ENCODE peak calls at places on chromosomes 1 and 21, in four cellular contexts. N, J, T and X are unnamed samples.

GRCh38 chr1:199123615-199124014 is 484.8 kb downstream of the PTPRC start:
- DNase-seq in N (no peak), J (no peak), T (no peak), X (no peak)

GRCh38 chr1:60970081-60970509 is 112.3 kb upstream of the NFIA start:
- DNase-seq in N (peak; percentile 24), J (peak; percentile 55), T (no peak), X (peak; percentile 62)

GRCh38 chr1:193069748-193070394 is 10.5 kb downstream of the RO60 start:
- DNase-seq in N (no peak), J (peak; percentile 63), T (no peak), X (peak; percentile 68)

GRCh38 chr1:1203561-1204424 is 2.6 kb downstream of the TNFRSF18 start:
- DNase-seq in N (no peak), J (no peak), T (no peak), X (no peak)

GRCh38 chr1:37629008-37629407 is 5.7 kb downstream of the RSPO1 start:
- DNase-seq in N (no peak), J (no peak), T (no peak), X (no peak)

GRCh38 chr1:159921251-159921650 is 4.1 kb downstream of the TAGLN2 start:
- DNase-seq in N (no peak), J (no peak), T (peak; percentile 69), X (no peak)

GRCh38 chr1:31878018-31878417 is 60.1 kb downstream of the PTP4A2 start:
- DNase-seq in N (no peak), J (no peak), T (no peak), X (no peak)

GRCh38 chr21:25191141-25191540 is 416.1 kb downstream of the MRPL39 start:
- DNase-seq in N (no peak), J (no peak), T (peak; percentile 65), X (no peak)

GRCh38 chr1:151988405-151988851 is 5.2 kb downstream of the S100A10 start:
- DNase-seq in N (no peak), J (peak; percentile 39), T (no peak), X (no peak)

GRCh38 chr1:156627313-156627880 is 8.2 kb downstream of the HAPLN2 start:
- DNase-seq in N (peak; percentile 58), J (peak; percentile 53), T (no peak), X (peak; percentile 56)

GRCh38 chr1:180745098-180745497 is 113.3 kb downstream of the XPR1 start:
- DNase-seq in N (no peak), J (no peak), T (no peak), X (no peak)

GRCh38 chr1:29379438-29380073 is 143.2 kb downstream of the PTPRU start:
- DNase-seq in N (peak; percentile 53), J (peak; percentile 63), T (peak; percentile 2), X (peak; percentile 74)

GRCh38 chr1:47232187-47232874 is at the start of gene TAL1:
- DNase-seq in N (no peak), J (peak; percentile 96), T (no peak), X (no peak)

GRCh38 chr1:233443040-233443439 is 115.5 kb downstream of the MAP3K21 start:
- DNase-seq in N (no peak), J (no peak), T (no peak), X (no peak)

GRCh38 chr1:21220815-21221214 is 44.1 kb upstream of the EIF4G3 start:
- DNase-seq in N (no peak), J (no peak), T (no peak), X (no peak)

GRCh38 chr1:68321084-68321685 is 88.9 kb upstream of the WLS start:
- DNase-seq in N (peak; percentile 50), J (peak; percentile 35), T (no peak), X (peak; percentile 80)

GRCh38 chr1:209416009-209416408 is 167.5 kb upstream of the CAMK1G start:
- DNase-seq in N (no peak), J (no peak), T (no peak), X (no peak)

GRCh38 chr1:869499-870244 is 54.1 kb upstream of the SAMD11 start:
- DNase-seq in N (peak; percentile 9), J (peak; percentile 83), T (no peak), X (peak; percentile 78)

GRCh38 chr1:178126261-178126660 is 32.4 kb downstream of the RASAL2 start:
- DNase-seq in N (peak; percentile 8), J (no peak), T (no peak), X (no peak)

GRCh38 chr1:3731951-3732746 is 20.1 kb upstream of the CCDC27 start:
- DNase-seq in N (no peak), J (no peak), T (no peak), X (no peak)
- TF ChIP-seq BHLHE40 in N (no peak), J (no peak), T (no peak), X (no peak)

DNA sequence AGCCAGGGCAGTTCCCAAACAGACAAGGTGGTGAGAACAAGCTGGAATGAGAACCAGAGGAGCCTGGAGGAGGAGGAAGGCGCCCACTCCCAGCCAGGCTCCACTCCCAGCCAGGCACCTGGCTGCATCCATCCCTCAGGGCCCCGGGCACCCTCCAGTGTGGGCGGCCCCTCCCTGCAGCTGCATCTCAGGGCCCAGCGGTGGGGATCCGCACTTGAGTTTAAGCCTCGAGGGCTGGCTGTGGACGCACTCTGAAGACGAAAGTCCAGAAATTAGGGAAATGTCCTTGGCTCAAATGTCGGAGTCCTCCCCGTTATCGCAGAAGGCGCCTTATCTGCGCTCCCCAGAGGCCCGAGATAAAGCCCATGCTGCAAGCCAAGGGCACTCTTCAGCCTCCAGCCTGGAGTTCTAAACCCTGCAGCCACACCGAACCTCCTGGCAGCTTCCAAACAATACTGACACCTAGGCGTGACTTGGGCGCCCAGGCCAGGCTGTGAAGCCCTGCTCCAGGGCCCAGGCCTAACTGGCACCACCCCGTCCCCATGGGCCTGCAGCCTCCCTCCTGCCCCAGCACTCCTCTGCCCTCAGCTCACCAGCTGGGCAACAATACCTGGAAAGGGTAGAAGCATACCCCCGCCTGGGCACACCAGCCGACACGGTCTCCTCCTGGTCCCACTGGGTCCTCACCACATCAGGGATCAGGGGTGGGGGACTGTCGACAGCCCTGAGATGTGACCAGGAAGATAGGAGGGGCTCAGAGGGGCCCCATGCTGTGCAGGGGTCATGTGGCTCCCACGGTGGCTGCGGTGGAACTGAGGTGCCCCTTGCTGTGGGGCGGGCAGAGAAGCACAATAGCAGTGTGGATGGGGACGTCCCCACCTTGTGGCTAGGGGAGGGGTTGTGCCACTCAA is 184.8 kb upstream of the VAMP3 start:
- DNase-seq in N (no peak), J (peak; percentile 26), T (no peak), X (no peak)
- TF ChIP-seq FOXM1 in N (no peak), J (no peak), T (no peak), X (no peak)

GRCh38 chr1:91511386-91511785 is 10.7 kb downstream of the CDC7 start:
- DNase-seq in N (peak; percentile 35), J (peak; percentile 15), T (no peak), X (peak; percentile 27)
- TF ChIP-seq BHLHE40 in N (no peak), J (no peak), T (no peak), X (no peak)

GRCh38 chr1:14949270-14949835 is 204.2 kb upstream of the TMEM51 start:
- DNase-seq in N (no peak), J (no peak), T (no peak), X (no peak)

GRCh38 chr1:14946011-14946359 is 207.6 kb upstream of the TMEM51 start:
- DNase-seq in N (no peak), J (no peak), T (no peak), X (no peak)

GRCh38 chr1:14948112-14948652 is 205.4 kb upstream of the TMEM51 start:
- DNase-seq in N (no peak), J (no peak), T (no peak), X (no peak)

GRCh38 chr1:14946567-14947285 is 206.8 kb upstream of the TMEM51 start:
- DNase-seq in N (no peak), J (no peak), T (no peak), X (no peak)

GRCh38 chr1:14947421-14947820 is 206.1 kb upstream of the TMEM51 start:
- DNase-seq in N (no peak), J (no peak), T (no peak), X (no peak)
- TF ChIP-seq FOXM1 in N (no peak), J (no peak), T (no peak), X (no peak)

GRCh38 chr1:231196728-231197127 is 34.9 kb downstream of the TRIM67 start:
- DNase-seq in N (no peak), J (no peak), T (no peak), X (no peak)

GRCh38 chr1:231202125-231202633 is 38.8 kb upstream of the GNPAT start:
- DNase-seq in N (no peak), J (peak; percentile 85), T (no peak), X (no peak)

GRCh38 chr1:231200417-231201031 is 38.7 kb downstream of the TRIM67 start:
- DNase-seq in N (no peak), J (peak; percentile 87), T (no peak), X (no peak)

GRCh38 chr1:231201375-231202124 is 39.5 kb upstream of the GNPAT start:
- DNase-seq in N (no peak), J (no peak), T (no peak), X (no peak)

GRCh38 chr1:231199868-231200267 is 38.0 kb downstream of the TRIM67 start:
- DNase-seq in N (no peak), J (no peak), T (no peak), X (no peak)
- TF ChIP-seq BHLHE40 in N (no peak), J (no peak), T (no peak), X (no peak)